ENCODE peak calls at places on chromosomes 13 and 19, in ten cellular contexts. One of them, this sample, is unnamed. For H3K4me1, the result is how much of the 10 kb centered on the place peaks cover.

GRCh38 chr13:30377312-30377685 is 45.0 kb upstream of the UBE2L5 start:
- DNase-seq in OCI-LY7: no peak
- DNase-seq in tibial nerve: no peak
- DNase-seq in heart right ventricle: no peak
- DNase-seq in heart left ventricle: no peak
- DNase-seq in sigmoid colon: no peak
- DNase-seq in colonic mucosa: no peak
- DNase-seq in uterus: no peak
- DNase-seq in PC-9: no peak
- DNase-seq in cardiac muscle cell: no peak
- DNase-seq in this sample: no peak

GRCh38 chr13:41465965-41466364 is 8.6 kb downstream of the RGCC start:
- DNase-seq in sigmoid colon: no peak
- DNase-seq in tibial nerve: no peak
- DNase-seq in OCI-LY7: no peak
- DNase-seq in heart right ventricle: no peak
- DNase-seq in uterus: no peak
- DNase-seq in PC-9: no peak
- DNase-seq in cardiac muscle cell: no peak
- DNase-seq in colonic mucosa: no peak
- DNase-seq in heart left ventricle: no peak
- DNase-seq in this sample: no peak

GRCh38 chr19:11722414-11722813 is 16.3 kb downstream of the ZNF823 start:
- DNase-seq in PC-9: no peak
- DNase-seq in tibial nerve: no peak
- DNase-seq in OCI-LY7: no peak
- DNase-seq in sigmoid colon: no peak
- DNase-seq in colonic mucosa: no peak
- DNase-seq in heart right ventricle: no peak
- DNase-seq in heart left ventricle: no peak
- DNase-seq in uterus: no peak
- DNase-seq in cardiac muscle cell: no peak
- DNase-seq in this sample: no peak

GRCh38 chr19:22286151-22286810 is at the start of gene ZNF729:
- DNase-seq in cardiac muscle cell: no peak
- DNase-seq in heart right ventricle: peak
- DNase-seq in PC-9: no peak
- DNase-seq in uterus: no peak
- DNase-seq in sigmoid colon: no peak
- DNase-seq in OCI-LY7: no peak
- DNase-seq in heart left ventricle: no peak
- DNase-seq in tibial nerve: no peak
- DNase-seq in colonic mucosa: no peak
- DNase-seq in this sample: no peak

GRCh38 chr13:111559612-111560423 is 239.4 kb downstream of the TEX29 start:
- DNase-seq in OCI-LY7: no peak
- DNase-seq in tibial nerve: no peak
- DNase-seq in sigmoid colon: no peak
- DNase-seq in uterus: no peak
- DNase-seq in heart right ventricle: no peak
- DNase-seq in heart left ventricle: no peak
- DNase-seq in colonic mucosa: no peak
- DNase-seq in cardiac muscle cell: no peak
- DNase-seq in PC-9: no peak
- DNase-seq in this sample: no peak

GRCh38 chr19:35248310-35249145 is at the start of gene LSR:
- DNase-seq in heart right ventricle: peak
- DNase-seq in heart left ventricle: peak
- DNase-seq in sigmoid colon: no peak
- DNase-seq in tibial nerve: no peak
- DNase-seq in uterus: no peak
- DNase-seq in cardiac muscle cell: peak
- DNase-seq in colonic mucosa: peak
- DNase-seq in PC-9: peak
- DNase-seq in OCI-LY7: peak
- DNase-seq in this sample: peak

GRCh38 chr19:45591004-45591637 is 6.5 kb upstream of the OPA3 start:
- DNase-seq in colonic mucosa: peak
- DNase-seq in heart right ventricle: no peak
- DNase-seq in tibial nerve: no peak
- DNase-seq in heart left ventricle: no peak
- DNase-seq in OCI-LY7: peak
- DNase-seq in uterus: no peak
- DNase-seq in sigmoid colon: no peak
- DNase-seq in cardiac muscle cell: peak
- DNase-seq in PC-9: peak
- DNase-seq in this sample: no peak

GRCh38 chr13:26523007-26523406 is 34.5 kb upstream of the WASF3 start:
- DNase-seq in sigmoid colon: no peak
- DNase-seq in colonic mucosa: no peak
- DNase-seq in uterus: no peak
- DNase-seq in PC-9: no peak
- DNase-seq in cardiac muscle cell: no peak
- DNase-seq in heart left ventricle: no peak
- DNase-seq in tibial nerve: no peak
- DNase-seq in heart right ventricle: no peak
- DNase-seq in OCI-LY7: no peak
- DNase-seq in this sample: no peak

GRCh38 chr13:29830000-29830399 is 20.4 kb downstream of the UBL3 start:
- DNase-seq in cardiac muscle cell: no peak
- DNase-seq in OCI-LY7: no peak
- DNase-seq in heart right ventricle: no peak
- DNase-seq in tibial nerve: no peak
- DNase-seq in sigmoid colon: no peak
- DNase-seq in PC-9: no peak
- DNase-seq in uterus: no peak
- DNase-seq in colonic mucosa: no peak
- DNase-seq in heart left ventricle: no peak
- DNase-seq in this sample: no peak

GRCh38 chr19:35000338-35000646 is 169 bp downstream of the GRAMD1A start:
- DNase-seq in heart left ventricle: no peak
- DNase-seq in tibial nerve: no peak
- DNase-seq in heart right ventricle: no peak
- DNase-seq in uterus: no peak
- DNase-seq in colonic mucosa: no peak
- DNase-seq in OCI-LY7: no peak
- DNase-seq in sigmoid colon: no peak
- DNase-seq in PC-9: no peak
- DNase-seq in cardiac muscle cell: no peak
- DNase-seq in this sample: no peak

GRCh38 chr13:24997367-24997967 is 98.5 kb upstream of the PABPC3 start:
- DNase-seq in sigmoid colon: no peak
- DNase-seq in uterus: no peak
- DNase-seq in heart left ventricle: no peak
- DNase-seq in cardiac muscle cell: peak
- DNase-seq in OCI-LY7: peak
- DNase-seq in tibial nerve: no peak
- DNase-seq in colonic mucosa: peak
- DNase-seq in PC-9: no peak
- DNase-seq in heart right ventricle: no peak
- DNase-seq in this sample: peak

GRCh38 chr13:97257228-97257755 is 35.2 kb downstream of the MBNL2 start:
- DNase-seq in colonic mucosa: no peak
- DNase-seq in heart right ventricle: no peak
- DNase-seq in OCI-LY7: no peak
- DNase-seq in PC-9: peak
- DNase-seq in uterus: no peak
- DNase-seq in heart left ventricle: no peak
- DNase-seq in tibial nerve: no peak
- DNase-seq in sigmoid colon: no peak
- DNase-seq in cardiac muscle cell: no peak
- DNase-seq in this sample: no peak

GRCh38 chr13:97258801-97259200 is 36.7 kb downstream of the MBNL2 start:
- DNase-seq in cardiac muscle cell: no peak
- DNase-seq in tibial nerve: no peak
- DNase-seq in PC-9: no peak
- DNase-seq in sigmoid colon: no peak
- DNase-seq in uterus: no peak
- DNase-seq in heart right ventricle: no peak
- DNase-seq in colonic mucosa: no peak
- DNase-seq in OCI-LY7: no peak
- DNase-seq in heart left ventricle: no peak
- DNase-seq in this sample: no peak

GRCh38 chr13:97259787-97260641 is 37.9 kb downstream of the MBNL2 start:
- DNase-seq in uterus: no peak
- DNase-seq in OCI-LY7: no peak
- DNase-seq in heart right ventricle: no peak
- DNase-seq in sigmoid colon: no peak
- DNase-seq in PC-9: peak
- DNase-seq in colonic mucosa: no peak
- DNase-seq in cardiac muscle cell: no peak
- DNase-seq in tibial nerve: no peak
- DNase-seq in heart left ventricle: no peak
- DNase-seq in this sample: no peak

GRCh38 chr13:97256343-97256783 is 34.2 kb downstream of the MBNL2 start:
- DNase-seq in PC-9: peak
- DNase-seq in OCI-LY7: no peak
- DNase-seq in heart left ventricle: no peak
- DNase-seq in sigmoid colon: no peak
- DNase-seq in colonic mucosa: no peak
- DNase-seq in uterus: no peak
- DNase-seq in cardiac muscle cell: no peak
- DNase-seq in heart right ventricle: no peak
- DNase-seq in tibial nerve: no peak
- DNase-seq in this sample: peak

GRCh38 chr13:97257800-97258799 is 36.0 kb downstream of the MBNL2 start:
- DNase-seq in OCI-LY7: no peak
- DNase-seq in colonic mucosa: no peak
- DNase-seq in PC-9: peak
- DNase-seq in heart left ventricle: peak
- DNase-seq in sigmoid colon: peak
- DNase-seq in heart right ventricle: peak
- DNase-seq in cardiac muscle cell: no peak
- DNase-seq in tibial nerve: no peak
- DNase-seq in uterus: peak
- DNase-seq in this sample: peak
- TF ChIP-seq CTCF in OCI-LY7: no peak
- TF ChIP-seq CTCF in colonic mucosa: no peak
- TF ChIP-seq CTCF in PC-9: peak
- TF ChIP-seq CTCF in heart left ventricle: no peak
- TF ChIP-seq CTCF in sigmoid colon: no peak
- TF ChIP-seq CTCF in heart right ventricle: peak
- TF ChIP-seq CTCF in cardiac muscle cell: peak
- TF ChIP-seq CTCF in tibial nerve: no peak
- TF ChIP-seq CTCF in uterus: no peak
- TF ChIP-seq CTCF in this sample: peak

GRCh38 chr13:97307096-97307495 is 85.0 kb downstream of the MBNL2 start:
- DNase-seq in OCI-LY7: no peak
- DNase-seq in tibial nerve: no peak
- DNase-seq in colonic mucosa: no peak
- DNase-seq in uterus: no peak
- DNase-seq in sigmoid colon: no peak
- DNase-seq in cardiac muscle cell: no peak
- DNase-seq in heart left ventricle: no peak
- DNase-seq in PC-9: no peak
- DNase-seq in heart right ventricle: no peak
- DNase-seq in this sample: no peak
- H3K4me1 ChIP-seq in OCI-LY7: under half
- H3K4me1 ChIP-seq in tibial nerve: under half
- H3K4me1 ChIP-seq in colonic mucosa: under half
- H3K4me1 ChIP-seq in uterus: under half
- H3K4me1 ChIP-seq in sigmoid colon: half or more
- H3K4me1 ChIP-seq in cardiac muscle cell: under half
- H3K4me1 ChIP-seq in heart left ventricle: half or more
- H3K4me1 ChIP-seq in PC-9: under half
- H3K4me1 ChIP-seq in heart right ventricle: half or more
- H3K4me1 ChIP-seq in this sample: under half

GRCh38 chr13:106490887-106491321 is 44.6 kb downstream of the EFNB2 start:
- DNase-seq in PC-9: no peak
- DNase-seq in sigmoid colon: no peak
- DNase-seq in heart left ventricle: no peak
- DNase-seq in heart right ventricle: no peak
- DNase-seq in tibial nerve: no peak
- DNase-seq in OCI-LY7: no peak
- DNase-seq in uterus: no peak
- DNase-seq in cardiac muscle cell: no peak
- DNase-seq in colonic mucosa: no peak
- DNase-seq in this sample: no peak

GRCh38 chr13:106486287-106486686 is 49.2 kb downstream of the EFNB2 start:
- DNase-seq in heart right ventricle: no peak
- DNase-seq in cardiac muscle cell: no peak
- DNase-seq in PC-9: no peak
- DNase-seq in heart left ventricle: no peak
- DNase-seq in colonic mucosa: no peak
- DNase-seq in OCI-LY7: no peak
- DNase-seq in uterus: no peak
- DNase-seq in sigmoid colon: no peak
- DNase-seq in tibial nerve: no peak
- DNase-seq in this sample: no peak

GRCh38 chr13:106488075-106488474 is 47.4 kb downstream of the EFNB2 start:
- DNase-seq in colonic mucosa: peak
- DNase-seq in sigmoid colon: no peak
- DNase-seq in tibial nerve: no peak
- DNase-seq in uterus: no peak
- DNase-seq in heart right ventricle: no peak
- DNase-seq in OCI-LY7: no peak
- DNase-seq in cardiac muscle cell: no peak
- DNase-seq in PC-9: no peak
- DNase-seq in heart left ventricle: no peak
- DNase-seq in this sample: no peak

GRCh38 chr13:106490177-106490576 is 45.3 kb downstream of the EFNB2 start:
- DNase-seq in PC-9: no peak
- DNase-seq in tibial nerve: no peak
- DNase-seq in sigmoid colon: no peak
- DNase-seq in uterus: no peak
- DNase-seq in cardiac muscle cell: no peak
- DNase-seq in heart right ventricle: no peak
- DNase-seq in heart left ventricle: no peak
- DNase-seq in OCI-LY7: no peak
- DNase-seq in colonic mucosa: no peak
- DNase-seq in this sample: no peak

DNA sequence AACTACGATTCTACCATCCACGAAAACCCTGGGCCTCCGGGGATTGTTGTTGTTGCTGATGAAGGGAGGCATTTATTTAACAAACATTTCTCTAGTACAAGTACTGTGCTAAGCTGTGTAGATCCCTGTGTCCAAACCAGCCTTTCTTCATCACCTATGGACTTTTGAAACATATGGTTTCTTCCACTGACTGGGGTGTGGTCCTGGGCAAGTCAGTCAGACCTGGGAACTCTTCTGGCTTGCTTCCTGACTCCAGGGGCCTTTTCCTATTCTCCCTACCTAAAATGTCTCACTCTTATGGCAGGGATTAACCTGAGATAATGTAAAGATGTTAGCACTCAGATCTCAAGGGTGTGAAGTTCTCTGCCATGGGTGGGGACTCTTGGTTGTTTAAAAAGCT is 46.8 kb downstream of the EFNB2 start:
- DNase-seq in uterus: no peak
- DNase-seq in colonic mucosa: no peak
- DNase-seq in heart left ventricle: no peak
- DNase-seq in tibial nerve: no peak
- DNase-seq in heart right ventricle: no peak
- DNase-seq in sigmoid colon: no peak
- DNase-seq in PC-9: no peak
- DNase-seq in cardiac muscle cell: no peak
- DNase-seq in OCI-LY7: no peak
- DNase-seq in this sample: no peak
- H3K27ac ChIP-seq in uterus: no peak
- H3K27ac ChIP-seq in colonic mucosa: peak
- H3K27ac ChIP-seq in heart left ventricle: no peak
- H3K27ac ChIP-seq in tibial nerve: no peak
- H3K27ac ChIP-seq in heart right ventricle: no peak
- H3K27ac ChIP-seq in sigmoid colon: no peak
- H3K27ac ChIP-seq in PC-9: peak
- H3K27ac ChIP-seq in cardiac muscle cell: no peak
- H3K27ac ChIP-seq in OCI-LY7: no peak
- H3K27ac ChIP-seq in this sample: no peak

GRCh38 chr19:42401365-42402303 is 11.5 kb upstream of the CNFN start:
- DNase-seq in OCI-LY7: peak
- DNase-seq in cardiac muscle cell: peak
- DNase-seq in uterus: peak
- DNase-seq in tibial nerve: peak
- DNase-seq in colonic mucosa: peak
- DNase-seq in PC-9: peak
- DNase-seq in sigmoid colon: peak
- DNase-seq in heart right ventricle: peak
- DNase-seq in heart left ventricle: peak
- DNase-seq in this sample: no peak
- TF ChIP-seq CTCF in OCI-LY7: peak
- TF ChIP-seq CTCF in cardiac muscle cell: peak
- TF ChIP-seq CTCF in uterus: peak
- TF ChIP-seq CTCF in tibial nerve: peak
- TF ChIP-seq CTCF in colonic mucosa: peak
- TF ChIP-seq CTCF in PC-9: peak
- TF ChIP-seq CTCF in sigmoid colon: peak
- TF ChIP-seq CTCF in heart right ventricle: peak
- TF ChIP-seq CTCF in heart left ventricle: peak
- TF ChIP-seq CTCF in this sample: peak

This sample was measured in foreskin keratinocyte.